ENCODE peak calls at places on chromosomes 5 and 9, in four cellular contexts. I is right lobe of liver, X is A549, E is tibial nerve. O is an unnamed sample.

GRCh38 chr9:100714372-100715099 is 136.7 kb downstream of the CAVIN4 start:
- DNase-seq in E (peak), I (peak), X (peak), O (peak)

GRCh38 chr9:121734465-121734864 is 83.0 kb downstream of the DAB2IP start:
- DNase-seq in I (no peak), X (no peak), E (no peak), O (no peak)

GRCh38 chr5:31563216-31563615 is 31.1 kb downstream of the C5orf22 start:
- DNase-seq in X (no peak), I (no peak), E (no peak), O (no peak)

GRCh38 chr5:80754900-80755299 is 100.1 kb upstream of the DHFR start:
- DNase-seq in I (no peak), X (no peak), E (peak), O (no peak)

GRCh38 chr5:158485604-158486081 is 614.1 kb downstream of the EBF1 start:
- DNase-seq in X (no peak), I (no peak), E (peak), O (no peak)

GRCh38 chr5:132362086-132362485 is 7.4 kb upstream of the SLC22A5 start:
- DNase-seq in X (no peak), I (no peak), E (no peak), O (no peak)

GRCh38 chr5:3375586-3376311 is 219.9 kb upstream of the IRX1 start:
- DNase-seq in E (no peak), I (no peak), X (no peak), O (no peak)

GRCh38 chr9:131986576-131986975 is 93.1 kb downstream of the MED27 start:
- DNase-seq in E (no peak), X (no peak), I (no peak), O (no peak)

GRCh38 chr5:39624890-39625289 is 200.1 kb upstream of the DAB2 start:
- DNase-seq in I (no peak), E (no peak), X (no peak), O (no peak)

GRCh38 chr9:70113403-70114022 is 69.9 kb downstream of the MAMDC2 start:
- DNase-seq in X (peak), I (peak), E (peak), O (no peak)

GRCh38 chr5:73314395-73315195 is 134.0 kb downstream of the FOXD1 start:
- DNase-seq in X (no peak), E (no peak), I (no peak), O (no peak)

GRCh38 chr5:67135381-67135780 is 61.2 kb downstream of the CD180 start:
- DNase-seq in I (no peak), X (no peak), E (no peak), O (no peak)

GRCh38 chr9:108186996-108187395 is 668.8 kb downstream of the ACTL7B start:
- DNase-seq in X (no peak), I (no peak), E (peak), O (no peak)

GRCh38 chr5:160602744-160603143 is 181.1 kb downstream of the PTTG1 start:
- DNase-seq in E (no peak), I (no peak), X (no peak), O (no peak)

GRCh38 chr5:2999926-3000325 is 248.4 kb upstream of the IRX2 start:
- DNase-seq in I (no peak), E (no peak), X (no peak), O (no peak)

GRCh38 chr5:51960617-51961115 is 577.4 kb downstream of the ISL1 start:
- DNase-seq in E (no peak), X (no peak), I (no peak), O (no peak)

GRCh38 chr9:71765693-71766092 is 2.6 kb downstream of the CEMIP2 start:
- DNase-seq in X (no peak), E (no peak), I (no peak), O (no peak)

GRCh38 chr5:72447751-72448150 is 59.5 kb downstream of the ZNF366 start:
- DNase-seq in E (no peak), I (no peak), X (no peak), O (no peak)

GRCh38 chr9:23824241-23825142 is 1.5 kb downstream of the ELAVL2 start:
- DNase-seq in X (no peak), I (no peak), E (no peak), O (no peak)

GRCh38 chr9:73683862-73684591 is 532.4 kb downstream of the ANXA1 start:
- DNase-seq in E (no peak), I (no peak), X (no peak), O (no peak)

DNA sequence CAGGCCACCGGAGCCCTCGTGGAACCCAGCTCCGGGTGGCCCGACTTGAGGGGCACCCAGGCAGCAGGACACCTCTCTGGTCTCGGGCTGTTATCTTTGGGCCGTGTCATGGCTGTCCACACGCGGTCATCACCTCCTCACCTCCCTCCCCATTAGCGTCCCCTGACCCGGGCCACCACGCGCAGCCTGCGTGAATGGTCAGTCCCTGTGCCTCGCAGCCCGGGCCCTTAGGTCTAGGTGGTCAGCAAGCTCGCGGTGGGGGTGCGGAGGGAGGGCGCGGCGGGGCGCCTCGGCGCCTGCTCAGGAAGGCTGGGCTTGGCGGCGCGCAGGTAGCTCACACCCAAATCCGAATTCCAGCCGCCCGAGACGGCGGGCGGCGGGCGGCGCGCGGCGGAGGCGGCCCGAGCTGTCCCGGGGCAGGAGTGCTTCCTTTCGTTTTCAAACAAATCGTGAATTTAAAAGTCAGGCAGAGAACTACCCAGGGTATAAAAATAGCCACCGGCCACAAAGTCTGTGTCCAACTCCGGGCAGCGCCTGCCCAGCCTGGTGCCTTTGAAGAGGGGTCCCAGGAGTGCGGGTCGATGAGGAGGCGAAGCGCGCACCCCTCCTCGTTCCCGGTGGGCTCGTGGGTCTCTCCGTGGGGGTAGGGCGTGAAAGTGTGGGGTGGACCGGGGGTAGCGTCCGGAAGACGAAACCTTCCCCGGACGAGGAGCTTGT is 1.0 kb upstream of the RXRA start:
- DNase-seq in E (no peak), X (peak), I (peak), O (no peak)
- H3K27ac ChIP-seq in E (peak), X (peak), I (peak), O (peak)

GRCh38 chr5:180052211-180052818 is 19.2 kb downstream of the RNF130 start:
- DNase-seq in I (no peak), X (no peak), E (no peak), O (no peak)

GRCh38 chr5:180053061-180053602 is 18.4 kb downstream of the RNF130 start:
- DNase-seq in I (no peak), E (no peak), X (no peak), O (no peak)

GRCh38 chr5:180054226-180054625 is 17.3 kb downstream of the RNF130 start:
- DNase-seq in X (no peak), I (no peak), E (no peak), O (no peak)

GRCh38 chr5:180059326-180059725 is 12.2 kb downstream of the RNF130 start:
- DNase-seq in E (no peak), I (no peak), X (no peak), O (no peak)

GRCh38 chr5:180056153-180056552 is 15.4 kb downstream of the RNF130 start:
- DNase-seq in I (no peak), E (no peak), X (no peak), O (no peak)
- H3K27ac ChIP-seq in I (no peak), E (no peak), X (no peak), O (no peak)

GRCh38 chr9:127185181-127185580 is 62.7 kb upstream of the ANGPTL2 start:
- DNase-seq in X (no peak), I (peak), E (no peak), O (no peak)
- H3K27ac ChIP-seq in X (no peak), I (no peak), E (peak), O (no peak)

GRCh38 chr9:104970588-104970987 is 42.6 kb upstream of the ABCA1 start:
- DNase-seq in I (no peak), X (no peak), E (peak), O (no peak)
- H3K27ac ChIP-seq in I (no peak), X (no peak), E (no peak), O (no peak)

GRCh38 chr5:82403724-82404123 is 125.6 kb upstream of the RPS23 start:
- DNase-seq in X (no peak), I (no peak), E (no peak), O (no peak)

GRCh38 chr5:82403026-82403425 is 124.9 kb upstream of the RPS23 start:
- DNase-seq in E (no peak), X (no peak), I (no peak), O (no peak)

GRCh38 chr5:82405166-82405565 is 127.0 kb upstream of the RPS23 start:
- DNase-seq in I (no peak), E (no peak), X (no peak), O (no peak)

GRCh38 chr5:82405618-82406199 is 127.6 kb upstream of the RPS23 start:
- DNase-seq in E (no peak), X (no peak), I (no peak), O (no peak)

GRCh38 chr5:82404382-82404945 is 126.3 kb upstream of the RPS23 start:
- DNase-seq in I (no peak), X (no peak), E (no peak), O (no peak)
- H3K27ac ChIP-seq in I (no peak), X (no peak), E (no peak), O (no peak)

GRCh38 chr5:34609951-34610431 is 46.1 kb upstream of the RAI14 start:
- DNase-seq in X (no peak), I (no peak), E (no peak), O (no peak)
- H3K27ac ChIP-seq in X (peak), I (no peak), E (peak), O (no peak)

GRCh38 chr5:172078726-172079345 is 72.4 kb upstream of the FBXW11 start:
- DNase-seq in I (no peak), X (no peak), E (peak), O (no peak)
- H3K27ac ChIP-seq in I (no peak), X (no peak), E (no peak), O (no peak)

GRCh38 chr9:127506814-127507750 is 55.8 kb downstream of the LRSAM1 start:
- DNase-seq in X (no peak), I (no peak), E (no peak), O (no peak)
- H3K27ac ChIP-seq in X (peak), I (no peak), E (peak), O (no peak)

GRCh38 chr5:178335287-178336030 is 102.9 kb upstream of the PHYKPL start:
- DNase-seq in X (no peak), I (peak), E (no peak), O (no peak)

GRCh38 chr5:178339272-178339671 is 106.7 kb upstream of the PHYKPL start:
- DNase-seq in X (no peak), I (no peak), E (no peak), O (no peak)

GRCh38 chr5:178338126-178338749 is 105.6 kb upstream of the PHYKPL start:
- DNase-seq in X (no peak), I (peak), E (no peak), O (no peak)

GRCh38 chr5:178338750-178339144 is 106.1 kb upstream of the PHYKPL start:
- DNase-seq in E (no peak), X (no peak), I (no peak), O (no peak)

DNA sequence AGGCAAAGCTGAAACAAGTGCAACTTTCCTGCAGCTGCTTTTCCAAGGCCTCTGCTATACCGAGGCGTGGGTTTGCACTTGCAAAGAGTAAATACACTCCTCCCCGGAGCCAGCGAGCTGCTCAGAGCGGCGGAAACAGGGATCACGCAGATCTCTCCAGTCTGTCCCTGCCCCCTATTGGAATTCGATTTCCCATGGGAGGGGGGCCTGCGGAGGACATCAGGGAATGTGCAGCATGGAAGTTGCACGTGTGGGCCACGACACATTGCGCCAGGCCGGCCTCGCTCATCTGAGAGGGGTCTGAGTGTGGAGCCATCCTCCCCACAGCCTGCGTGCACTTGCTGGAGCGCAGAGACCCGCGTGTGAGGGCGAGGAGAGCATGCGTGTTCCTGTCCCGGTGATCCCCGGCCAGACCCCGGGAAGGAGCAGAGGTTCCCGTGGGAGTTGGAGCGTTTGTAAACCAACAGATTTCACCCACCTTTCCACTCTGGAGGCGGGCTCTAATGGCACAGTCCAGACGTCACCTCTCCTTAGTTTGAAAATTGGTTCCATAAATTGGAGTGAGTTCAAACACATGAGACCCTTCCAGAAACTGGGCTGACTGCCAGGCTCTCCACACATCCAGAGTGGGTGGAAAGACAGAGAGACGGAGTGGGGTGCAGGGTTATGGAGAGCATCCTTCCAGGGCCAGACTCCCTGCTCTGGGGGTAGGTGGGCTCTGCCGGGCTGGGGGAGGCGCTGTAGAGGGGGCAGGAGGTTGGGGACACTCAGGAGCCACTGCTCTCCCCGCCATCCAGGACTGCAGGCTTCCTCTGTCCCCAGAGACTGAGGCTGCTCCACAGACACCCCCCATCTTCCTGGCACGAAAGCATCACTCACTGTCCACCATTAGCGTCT is 104.5 kb upstream of the PHYKPL start:
- DNase-seq in I (peak), E (no peak), X (no peak), O (no peak)
- H3K27ac ChIP-seq in I (peak), E (no peak), X (no peak), O (no peak)